ENCODE peak calls at places on chromosome 22, in eight cellular contexts. One of them, this sample, is unnamed.

GRCh38 chr22:23742505-23743264 is 8.2 kb downstream of the ZNF70 start:
- DNase-seq in ascending aorta: no peak
- DNase-seq in astrocyte of the spinal cord: no peak
- DNase-seq in GM12865: no peak
- DNase-seq in pancreas: no peak
- DNase-seq in prostate gland: no peak
- DNase-seq in bronchial epithelial cell: no peak
- DNase-seq in OCI-LY7: no peak
- DNase-seq in this sample: no peak

GRCh38 chr22:19206287-19206686 is 27.8 kb upstream of the SLC25A1 start:
- DNase-seq in ascending aorta: no peak
- DNase-seq in astrocyte of the spinal cord: no peak
- DNase-seq in GM12865: no peak
- DNase-seq in pancreas: no peak
- DNase-seq in prostate gland: no peak
- DNase-seq in bronchial epithelial cell: no peak
- DNase-seq in OCI-LY7: no peak
- DNase-seq in this sample: no peak

GRCh38 chr22:18110944-18111758 is 542 bp downstream of the TUBA8 start:
- DNase-seq in ascending aorta: no peak
- DNase-seq in astrocyte of the spinal cord: no peak
- DNase-seq in GM12865: no peak
- DNase-seq in pancreas: no peak
- DNase-seq in prostate gland: no peak
- DNase-seq in bronchial epithelial cell: no peak
- DNase-seq in OCI-LY7: no peak
- DNase-seq in this sample: no peak

GRCh38 chr22:33302549-33302948 is 244.4 kb upstream of the SYN3 start:
- DNase-seq in ascending aorta: no peak
- DNase-seq in astrocyte of the spinal cord: no peak
- DNase-seq in GM12865: no peak
- DNase-seq in pancreas: no peak
- DNase-seq in prostate gland: no peak
- DNase-seq in bronchial epithelial cell: no peak
- DNase-seq in OCI-LY7: no peak
- DNase-seq in this sample: no peak

GRCh38 chr22:24305260-24305692 is 34.6 kb downstream of the SPECC1L start:
- DNase-seq in ascending aorta: no peak
- DNase-seq in astrocyte of the spinal cord: peak; percentile 40
- DNase-seq in GM12865: no peak
- DNase-seq in pancreas: no peak
- DNase-seq in prostate gland: no peak
- DNase-seq in bronchial epithelial cell: peak; percentile 46
- DNase-seq in OCI-LY7: no peak
- DNase-seq in this sample: no peak

GRCh38 chr22:27984723-27985122 is 65.7 kb upstream of the PITPNB start:
- DNase-seq in ascending aorta: no peak
- DNase-seq in astrocyte of the spinal cord: no peak
- DNase-seq in GM12865: no peak
- DNase-seq in pancreas: no peak
- DNase-seq in prostate gland: no peak
- DNase-seq in bronchial epithelial cell: no peak
- DNase-seq in OCI-LY7: no peak
- DNase-seq in this sample: no peak

GRCh38 chr22:25053153-25053805 is 100.8 kb downstream of the KIAA1671 start:
- DNase-seq in ascending aorta: no peak
- DNase-seq in astrocyte of the spinal cord: no peak
- DNase-seq in GM12865: no peak
- DNase-seq in pancreas: no peak
- DNase-seq in prostate gland: no peak
- DNase-seq in bronchial epithelial cell: peak; percentile 40
- DNase-seq in OCI-LY7: no peak
- DNase-seq in this sample: no peak

GRCh38 chr22:27452916-27453315 is 348.6 kb downstream of the MN1 start:
- DNase-seq in ascending aorta: no peak
- DNase-seq in astrocyte of the spinal cord: no peak
- DNase-seq in GM12865: no peak
- DNase-seq in pancreas: no peak
- DNase-seq in prostate gland: no peak
- DNase-seq in bronchial epithelial cell: no peak
- DNase-seq in OCI-LY7: no peak
- DNase-seq in this sample: no peak

GRCh38 chr22:23539135-23539838 is 40.8 kb downstream of the IGLL1 start:
- DNase-seq in ascending aorta: no peak
- DNase-seq in astrocyte of the spinal cord: peak; percentile 77
- DNase-seq in GM12865: peak; percentile 87
- DNase-seq in pancreas: peak; percentile 85
- DNase-seq in prostate gland: peak; percentile 88
- DNase-seq in bronchial epithelial cell: peak; percentile 68
- DNase-seq in OCI-LY7: peak; percentile 92
- DNase-seq in this sample: no peak

GRCh38 chr22:25488244-25489020 is 76.0 kb upstream of the GRK3 start:
- DNase-seq in ascending aorta: no peak
- DNase-seq in astrocyte of the spinal cord: peak; percentile 92
- DNase-seq in GM12865: no peak
- DNase-seq in pancreas: peak; percentile 81
- DNase-seq in prostate gland: peak; percentile 27
- DNase-seq in bronchial epithelial cell: peak; percentile 75
- DNase-seq in OCI-LY7: no peak
- DNase-seq in this sample: no peak

GRCh38 chr22:36177160-36177559 is 16.6 kb upstream of the APOL3 start:
- DNase-seq in ascending aorta: no peak
- DNase-seq in astrocyte of the spinal cord: no peak
- DNase-seq in GM12865: no peak
- DNase-seq in pancreas: no peak
- DNase-seq in prostate gland: no peak
- DNase-seq in bronchial epithelial cell: no peak
- DNase-seq in OCI-LY7: no peak
- DNase-seq in this sample: no peak

GRCh38 chr22:31250740-31251330 is 38.7 kb downstream of the LIMK2 start:
- DNase-seq in ascending aorta: no peak
- DNase-seq in astrocyte of the spinal cord: no peak
- DNase-seq in GM12865: no peak
- DNase-seq in pancreas: no peak
- DNase-seq in prostate gland: peak; percentile 70
- DNase-seq in bronchial epithelial cell: peak; percentile 62
- DNase-seq in OCI-LY7: no peak
- DNase-seq in this sample: no peak

GRCh38 chr22:26620197-26620596 is 1.6 kb upstream of the CRYBA4 start:
- DNase-seq in ascending aorta: no peak
- DNase-seq in astrocyte of the spinal cord: no peak
- DNase-seq in GM12865: no peak
- DNase-seq in pancreas: no peak
- DNase-seq in prostate gland: no peak
- DNase-seq in bronchial epithelial cell: no peak
- DNase-seq in OCI-LY7: no peak
- DNase-seq in this sample: no peak

GRCh38 chr22:26972281-26972680 is 314.9 kb downstream of the MIAT start:
- DNase-seq in ascending aorta: no peak
- DNase-seq in astrocyte of the spinal cord: no peak
- DNase-seq in GM12865: no peak
- DNase-seq in pancreas: no peak
- DNase-seq in prostate gland: no peak
- DNase-seq in bronchial epithelial cell: peak; percentile 18
- DNase-seq in OCI-LY7: no peak
- DNase-seq in this sample: no peak

GRCh38 chr22:45576730-45577464 is 74.2 kb downstream of the FBLN1 start:
- DNase-seq in ascending aorta: no peak
- DNase-seq in astrocyte of the spinal cord: no peak
- DNase-seq in GM12865: no peak
- DNase-seq in pancreas: no peak
- DNase-seq in prostate gland: no peak
- DNase-seq in bronchial epithelial cell: no peak
- DNase-seq in OCI-LY7: no peak
- DNase-seq in this sample: no peak

GRCh38 chr22:32475428-32476010 is 908 bp downstream of the FBXO7 start:
- DNase-seq in ascending aorta: no peak
- DNase-seq in astrocyte of the spinal cord: peak; percentile 82
- DNase-seq in GM12865: peak; percentile 48
- DNase-seq in pancreas: no peak
- DNase-seq in prostate gland: peak; percentile 42
- DNase-seq in bronchial epithelial cell: peak; percentile 61
- DNase-seq in OCI-LY7: no peak
- DNase-seq in this sample: peak; percentile 28

GRCh38 chr22:31240011-31240410 is 27.9 kb downstream of the LIMK2 start:
- DNase-seq in ascending aorta: no peak
- DNase-seq in astrocyte of the spinal cord: peak; percentile 41
- DNase-seq in GM12865: no peak
- DNase-seq in pancreas: no peak
- DNase-seq in prostate gland: no peak
- DNase-seq in bronchial epithelial cell: no peak
- DNase-seq in OCI-LY7: no peak
- DNase-seq in this sample: no peak

GRCh38 chr22:35677460-35678187 is 29.4 kb downstream of the APOL6 start:
- DNase-seq in ascending aorta: no peak
- DNase-seq in astrocyte of the spinal cord: no peak
- DNase-seq in GM12865: no peak
- DNase-seq in pancreas: no peak
- DNase-seq in prostate gland: no peak
- DNase-seq in bronchial epithelial cell: no peak
- DNase-seq in OCI-LY7: no peak
- DNase-seq in this sample: no peak

GRCh38 chr22:22696104-22696503 is 51.7 kb downstream of the GGTLC2 start:
- DNase-seq in ascending aorta: no peak
- DNase-seq in astrocyte of the spinal cord: no peak
- DNase-seq in GM12865: no peak
- DNase-seq in pancreas: no peak
- DNase-seq in prostate gland: no peak
- DNase-seq in bronchial epithelial cell: no peak
- DNase-seq in OCI-LY7: no peak
- DNase-seq in this sample: no peak

GRCh38 chr22:30371981-30372380 is 15.2 kb downstream of the CCDC157 start:
- DNase-seq in ascending aorta: no peak
- DNase-seq in astrocyte of the spinal cord: no peak
- DNase-seq in GM12865: no peak
- DNase-seq in pancreas: no peak
- DNase-seq in prostate gland: no peak
- DNase-seq in bronchial epithelial cell: no peak
- DNase-seq in OCI-LY7: no peak
- DNase-seq in this sample: no peak

GRCh38 chr22:37714634-37715033 is 17.8 kb downstream of the TRIOBP start:
- DNase-seq in ascending aorta: no peak
- DNase-seq in astrocyte of the spinal cord: no peak
- DNase-seq in GM12865: no peak
- DNase-seq in pancreas: no peak
- DNase-seq in prostate gland: no peak
- DNase-seq in bronchial epithelial cell: no peak
- DNase-seq in OCI-LY7: no peak
- DNase-seq in this sample: no peak
- TF ChIP-seq CTCF in ascending aorta: no peak
- TF ChIP-seq CTCF in astrocyte of the spinal cord: no peak
- TF ChIP-seq CTCF in GM12865: no peak
- TF ChIP-seq CTCF in pancreas: no peak
- TF ChIP-seq CTCF in prostate gland: no peak
- TF ChIP-seq CTCF in bronchial epithelial cell: no peak
- TF ChIP-seq CTCF in OCI-LY7: no peak
- TF ChIP-seq CTCF in this sample: no peak

GRCh38 chr22:46587067-46587471 is 33.1 kb upstream of the GRAMD4 start:
- DNase-seq in ascending aorta: no peak
- DNase-seq in astrocyte of the spinal cord: no peak
- DNase-seq in GM12865: peak; percentile 79
- DNase-seq in pancreas: no peak
- DNase-seq in prostate gland: no peak
- DNase-seq in bronchial epithelial cell: no peak
- DNase-seq in OCI-LY7: peak; percentile 55
- DNase-seq in this sample: peak; percentile 76
- H3K4me3 ChIP-seq in ascending aorta: no peak overlapping the region
- H3K4me3 ChIP-seq in astrocyte of the spinal cord: no peak overlapping the region
- H3K4me3 ChIP-seq in GM12865: no peak overlapping the region
- H3K4me3 ChIP-seq in pancreas: no peak overlapping the region
- H3K4me3 ChIP-seq in prostate gland: no peak overlapping the region
- H3K4me3 ChIP-seq in bronchial epithelial cell: no peak overlapping the region
- H3K4me3 ChIP-seq in OCI-LY7: peak overlapping the region; percentile 72
- H3K4me3 ChIP-seq in this sample: peak overlapping the region; percentile 50

GRCh38 chr22:43053176-43053575 is 36.0 kb downstream of the TTLL1 start:
- DNase-seq in ascending aorta: no peak
- DNase-seq in astrocyte of the spinal cord: no peak
- DNase-seq in GM12865: no peak
- DNase-seq in pancreas: no peak
- DNase-seq in prostate gland: no peak
- DNase-seq in bronchial epithelial cell: no peak
- DNase-seq in OCI-LY7: no peak
- DNase-seq in this sample: no peak

GRCh38 chr22:43047605-43048004 is 32.7 kb upstream of the PACSIN2 start:
- DNase-seq in ascending aorta: no peak
- DNase-seq in astrocyte of the spinal cord: no peak
- DNase-seq in GM12865: no peak
- DNase-seq in pancreas: no peak
- DNase-seq in prostate gland: no peak
- DNase-seq in bronchial epithelial cell: no peak
- DNase-seq in OCI-LY7: no peak
- DNase-seq in this sample: no peak

DNA sequence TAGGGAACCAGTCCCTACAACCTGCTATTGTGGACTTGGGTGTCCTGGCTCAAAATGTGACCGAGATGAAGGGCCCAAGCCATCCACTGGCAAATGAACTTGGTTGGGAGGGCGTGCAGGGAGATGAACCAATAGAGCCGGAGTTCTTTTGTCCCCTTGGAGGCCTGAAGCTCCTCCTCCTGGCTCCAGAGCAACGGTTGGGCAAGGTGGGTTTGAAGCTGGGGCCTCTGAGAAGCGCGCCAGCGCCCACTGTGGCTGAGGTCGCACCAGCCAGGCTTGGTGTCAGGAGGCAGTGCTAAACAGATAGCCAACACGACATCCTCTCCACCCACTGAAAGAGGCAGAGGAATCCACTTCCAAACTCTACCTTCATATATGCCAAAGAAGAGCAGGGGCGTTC is 36.0 kb upstream of the PACSIN2 start:
- DNase-seq in ascending aorta: no peak
- DNase-seq in astrocyte of the spinal cord: no peak
- DNase-seq in GM12865: no peak
- DNase-seq in pancreas: no peak
- DNase-seq in prostate gland: no peak
- DNase-seq in bronchial epithelial cell: no peak
- DNase-seq in OCI-LY7: no peak
- DNase-seq in this sample: no peak
- TF ChIP-seq CTCF in ascending aorta: no peak
- TF ChIP-seq CTCF in astrocyte of the spinal cord: no peak
- TF ChIP-seq CTCF in GM12865: no peak
- TF ChIP-seq CTCF in pancreas: no peak
- TF ChIP-seq CTCF in prostate gland: no peak
- TF ChIP-seq CTCF in bronchial epithelial cell: no peak
- TF ChIP-seq CTCF in OCI-LY7: no peak
- TF ChIP-seq CTCF in this sample: no peak

DNA sequence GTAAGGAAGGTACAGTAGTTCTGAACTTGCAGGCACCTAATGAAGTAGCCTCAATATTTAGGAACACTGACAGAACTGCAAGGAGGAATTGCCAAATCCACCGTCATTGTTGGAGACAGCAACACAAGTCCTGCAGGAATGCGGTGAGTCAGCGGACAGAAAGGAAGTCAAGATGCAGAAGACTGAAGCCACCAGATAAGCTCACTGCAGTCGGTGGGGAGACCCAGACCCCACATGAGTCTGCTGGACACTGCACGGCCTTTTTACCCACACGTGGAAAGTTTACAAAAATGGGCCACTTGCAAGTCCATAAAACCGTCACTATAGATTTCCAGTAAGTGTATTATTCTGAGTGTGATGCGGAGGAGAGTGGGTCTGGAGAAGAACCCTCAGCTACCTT is 1471.6 kb downstream of the TBC1D22A start:
- DNase-seq in ascending aorta: no peak
- DNase-seq in astrocyte of the spinal cord: no peak
- DNase-seq in GM12865: no peak
- DNase-seq in pancreas: no peak
- DNase-seq in prostate gland: no peak
- DNase-seq in bronchial epithelial cell: no peak
- DNase-seq in OCI-LY7: no peak
- DNase-seq in this sample: no peak
- H3K4me3 ChIP-seq in ascending aorta: no peak overlapping the region
- H3K4me3 ChIP-seq in astrocyte of the spinal cord: no peak overlapping the region
- H3K4me3 ChIP-seq in GM12865: no peak overlapping the region
- H3K4me3 ChIP-seq in pancreas: no peak overlapping the region
- H3K4me3 ChIP-seq in prostate gland: no peak overlapping the region
- H3K4me3 ChIP-seq in bronchial epithelial cell: no peak overlapping the region
- H3K4me3 ChIP-seq in OCI-LY7: no peak overlapping the region
- H3K4me3 ChIP-seq in this sample: no peak overlapping the region

This sample was measured in GM06990.